ENCODE peak calls at places on chromosomes 12 and 14, in five cellular contexts. E is nephron progenitor cell, L is bronchial epithelial cell, Q is cardiac fibroblast, G is GM23338. N is an unnamed sample.

GRCh38 chr14:101125313-101125712 is 221.8 kb upstream of the RTL1 start:
- DNase-seq in E (no peak), L (no peak), Q (no peak), G (no peak), N (no peak)

GRCh38 chr12:75728826-75729225 is 217.4 kb upstream of the KRR1 start:
- DNase-seq in E (no peak), L (no peak), Q (no peak), G (no peak), N (no peak)

GRCh38 chr12:22321620-22322019 is 12.9 kb downstream of the ST8SIA1 start:
- DNase-seq in E (no peak), L (no peak), Q (peak; percentile 48), G (peak; percentile 22), N (peak; percentile 7)

GRCh38 chr12:1919284-1919683 is 832 bp upstream of the CACNA2D4 start:
- DNase-seq in E (no peak), L (no peak), Q (no peak), G (no peak), N (no peak)

GRCh38 chr14:38485011-38485410 is 229.1 kb upstream of the CLEC14A start:
- DNase-seq in E (no peak), L (no peak), Q (no peak), G (no peak), N (no peak)

GRCh38 chr12:106522708-106523107 is 60.1 kb upstream of the RFX4 start:
- DNase-seq in E (no peak), L (peak; percentile 2), Q (no peak), G (no peak), N (no peak)

GRCh38 chr12:89671469-89671868 is 37.2 kb downstream of the ATP2B1 start:
- DNase-seq in E (no peak), L (no peak), Q (peak; percentile 76), G (peak; percentile 62), N (peak; percentile 20)

GRCh38 chr12:105204916-105205315 is 31.1 kb downstream of the APPL2 start:
- DNase-seq in E (no peak), L (peak; percentile 63), Q (peak; percentile 91), G (no peak), N (no peak)

GRCh38 chr14:22796087-22796707 is 19.0 kb downstream of the SLC7A7 start:
- DNase-seq in E (no peak), L (peak; percentile 28), Q (no peak), G (no peak), N (no peak)

GRCh38 chr12:129423041-129423580 is 480.7 kb downstream of the TMEM132D start:
- DNase-seq in E (no peak), L (no peak), Q (no peak), G (no peak), N (no peak)

GRCh38 chr12:130555628-130556485 is 160.2 kb downstream of the RIMBP2 start:
- DNase-seq in E (no peak), L (no peak), Q (no peak), G (peak; percentile 8), N (no peak)

GRCh38 chr12:131093971-131094830 is 140.5 kb downstream of the ADGRD1 start:
- DNase-seq in E (no peak), L (no peak), Q (no peak), G (no peak), N (no peak)

GRCh38 chr14:77882098-77882497 is 82.2 kb downstream of the ADCK1 start:
- DNase-seq in E (no peak), L (no peak), Q (no peak), G (no peak), N (no peak)

GRCh38 chr14:50999726-51000125 is 55.4 kb upstream of the PYGL start:
- DNase-seq in E (no peak), L (peak; percentile 54), Q (no peak), G (no peak), N (no peak)

GRCh38 chr12:51200806-51201205 is 17.1 kb downstream of the POU6F1 start:
- DNase-seq in E (no peak), L (no peak), Q (no peak), G (no peak), N (no peak)

GRCh38 chr12:114209852-114210251 is 196.1 kb downstream of the TBX5 start:
- DNase-seq in E (no peak), L (no peak), Q (no peak), G (no peak), N (no peak)

GRCh38 chr12:53985900-53986685 is 1.1 kb downstream of the HOXC10 start:
- DNase-seq in E (no peak), L (no peak), Q (no peak), G (peak; percentile 67), N (no peak)

GRCh38 chr12:57166971-57167371 is 19.6 kb upstream of the LRP1-AS start:
- DNase-seq in E (no peak), L (peak; percentile 96), Q (peak; percentile 92), G (no peak), N (no peak)

GRCh38 chr12:32698285-32698684 is 19.2 kb downstream of the DNM1L start:
- DNase-seq in E (no peak), L (no peak), Q (no peak), G (peak; percentile 41), N (peak; percentile 25)

N was measured in neural progenitor cell.